ENCODE peak calls at places on chromosomes 12 and 14, in four cellular contexts. E, V, Q and R are unnamed samples.

GRCh38 chr12:54026640-54027441 is 1.4 kb upstream of the HOXC6 start:
- DNase-seq in Q (no peak), V (no peak), E (no peak), R (no peak)

GRCh38 chr14:52767058-52767833 is 24.2 kb downstream of the GNPNAT1 start:
- DNase-seq in V (no peak), E (no peak), Q (no peak), R (no peak)

GRCh38 chr12:40684986-40685385 is 7.3 kb upstream of the CNTN1 start:
- DNase-seq in E (no peak), V (no peak), Q (no peak), R (peak; percentile 62)

GRCh38 chr14:90941705-90942104 is 118.7 kb downstream of the RPS6KA5 start:
- DNase-seq in E (no peak), V (no peak), Q (no peak), R (no peak)

GRCh38 chr12:67952787-67953186 is 36.5 kb upstream of the IFNG-AS1 start:
- DNase-seq in Q (no peak), V (no peak), E (no peak), R (no peak)

GRCh38 chr12:132506328-132506727 is 16.4 kb downstream of the FBRSL1 start:
- DNase-seq in Q (no peak), V (no peak), E (peak; percentile 66), R (no peak)

GRCh38 chr12:11896530-11896929 is 174.2 kb upstream of the BCL2L14 start:
- DNase-seq in V (no peak), E (no peak), Q (no peak), R (no peak)

GRCh38 chr14:74618078-74618952 is 6.3 kb upstream of the LTBP2 start:
- DNase-seq in Q (no peak), V (peak; percentile 84), E (no peak), R (no peak)

GRCh38 chr14:81728447-81728846 is 194.8 kb upstream of the SEL1L start:
- DNase-seq in Q (no peak), V (no peak), E (no peak), R (no peak)

GRCh38 chr14:74557691-74558090 is 54.3 kb downstream of the LTBP2 start:
- DNase-seq in Q (no peak), E (no peak), V (no peak), R (no peak)

GRCh38 chr14:22531451-22532344 is 57.3 kb downstream of the DAD1 start:
- DNase-seq in E (no peak), Q (no peak), V (no peak), R (no peak)

GRCh38 chr12:4763549-4763948 is 43.3 kb downstream of the GALNT8 start:
- DNase-seq in E (no peak), Q (peak; percentile 40), V (peak; percentile 49), R (peak; percentile 61)

GRCh38 chr12:59452746-59453145 is 143.1 kb upstream of the SLC16A7 start:
- DNase-seq in E (no peak), V (no peak), Q (no peak), R (no peak)

GRCh38 chr12:71536279-71536938 is 96.8 kb downstream of the LGR5 start:
- DNase-seq in E (no peak), Q (no peak), V (no peak), R (no peak)

GRCh38 chr14:68322970-68323620 is 469.8 kb downstream of the ZFP36L1 start:
- DNase-seq in Q (no peak), V (no peak), E (no peak), R (no peak)

GRCh38 chr12:25110260-25110659 is 84.7 kb downstream of the DNAI7 start:
- DNase-seq in E (no peak), Q (no peak), V (no peak), R (no peak)

GRCh38 chr14:70045715-70046535 is 142.8 kb downstream of the SLC8A3 start:
- DNase-seq in Q (peak; percentile 88), E (peak; percentile 65), V (peak; percentile 80), R (peak; percentile 82)

GRCh38 chr14:33792387-33793368 is 158.2 kb downstream of the EGLN3 start:
- DNase-seq in V (peak; percentile 86), Q (peak; percentile 90), E (peak; percentile 50), R (peak; percentile 72)

GRCh38 chr12:42504049-42504448 is 85.5 kb downstream of the PRICKLE1 start:
- DNase-seq in Q (peak; percentile 65), V (no peak), E (no peak), R (no peak)

GRCh38 chr14:105448706-105449111 is 25.9 kb upstream of the CRIP2 start:
- DNase-seq in V (peak; percentile 82), Q (peak; percentile 63), E (peak; percentile 58), R (peak; percentile 83)

GRCh38 chr12:40688085-40688725 is 4.0 kb upstream of the CNTN1 start:
- DNase-seq in V (no peak), E (no peak), Q (no peak), R (no peak)

GRCh38 chr14:20805485-20805884 is 2.8 kb upstream of the RNASE1 start:
- DNase-seq in V (no peak), E (no peak), Q (no peak), R (no peak)

GRCh38 chr12:30969606-30970395 is 43.3 kb downstream of the TSPAN11 start:
- DNase-seq in V (no peak), E (no peak), Q (no peak), R (no peak)

GRCh38 chr14:53470351-53471043 is 317.4 kb upstream of the DDHD1 start:
- DNase-seq in E (peak; percentile 52), V (no peak), Q (no peak), R (no peak)

GRCh38 chr12:13000935-13001724 is 1.1 kb upstream of the HEBP1 start:
- DNase-seq in V (peak; percentile 75), E (peak; percentile 20), Q (peak; percentile 87), R (peak; percentile 75)

GRCh38 chr12:91746976-91747375 is 398.7 kb downstream of the BTG1 start:
- DNase-seq in V (no peak), E (no peak), Q (no peak), R (no peak)

GRCh38 chr14:100067481-100067880 is 2.3 kb downstream of the EVL start:
- DNase-seq in E (no peak), Q (no peak), V (no peak), R (no peak)

GRCh38 chr14:89391556-89391955 is 25.5 kb downstream of the FOXN3 start:
- DNase-seq in E (no peak), Q (no peak), V (no peak), R (no peak)

GRCh38 chr12:8829128-8829524 is 6.7 kb downstream of the A2ML1 start:
- DNase-seq in Q (peak; percentile 37), V (no peak), E (no peak), R (no peak)

GRCh38 chr12:112878488-112878887 is 28.3 kb upstream of the OAS1 start:
- DNase-seq in E (no peak), Q (no peak), V (no peak), R (no peak)

GRCh38 chr14:60565211-60565610 is 56.3 kb downstream of the SIX6 start:
- DNase-seq in Q (no peak), V (no peak), E (no peak), R (no peak)

GRCh38 chr12:67002711-67003110 is 266.4 kb upstream of the CAND1 start:
- DNase-seq in Q (no peak), E (no peak), V (no peak), R (no peak)

GRCh38 chr14:33529773-33530172 is 421.1 kb downstream of the EGLN3 start:
- DNase-seq in V (no peak), E (no peak), Q (no peak), R (no peak)

GRCh38 chr12:4268549-4269181 is 4.9 kb upstream of the CCND2 start:
- DNase-seq in Q (no peak), E (no peak), V (peak; percentile 60), R (no peak)

GRCh38 chr12:26124491-26125450 is at the start of gene BHLHE41:
- DNase-seq in Q (peak; percentile 78), V (peak; percentile 89), E (peak; percentile 91), R (peak; percentile 37)

GRCh38 chr12:58950739-58951100 is 30.4 kb upstream of the LRIG3 start:
- DNase-seq in V (no peak), E (no peak), Q (peak; percentile 6), R (no peak)

GRCh38 chr12:6374028-6374780 is 1.2 kb downstream of the SCNN1A start:
- DNase-seq in E (no peak), V (peak; percentile 41), Q (no peak), R (no peak)
- TF ChIP-seq CTCF in E (no peak), V (no peak), Q (no peak), R (no peak)

GRCh38 chr12:50707396-50707795 is 56.5 kb upstream of the ATF1 start:
- DNase-seq in Q (no peak), E (no peak), V (no peak), R (no peak)
- H3K27ac ChIP-seq in Q (no peak overlapping the region), E (no peak overlapping the region), V (no peak overlapping the region), R (no peak overlapping the region)

GRCh38 chr12:34605955-34606748 is 583.9 kb downstream of the ALG10 start:
- DNase-seq in V (no peak), Q (no peak), E (no peak), R (no peak)

GRCh38 chr12:34605510-34605887 is 583.2 kb downstream of the ALG10 start:
- DNase-seq in E (no peak), Q (no peak), V (no peak), R (no peak)

GRCh38 chr12:34603382-34604035 is 581.2 kb downstream of the ALG10 start:
- DNase-seq in E (no peak), V (no peak), Q (no peak), R (no peak)

GRCh38 chr12:34604227-34604626 is 581.9 kb downstream of the ALG10 start:
- DNase-seq in Q (no peak), E (no peak), V (no peak), R (no peak)

DNA sequence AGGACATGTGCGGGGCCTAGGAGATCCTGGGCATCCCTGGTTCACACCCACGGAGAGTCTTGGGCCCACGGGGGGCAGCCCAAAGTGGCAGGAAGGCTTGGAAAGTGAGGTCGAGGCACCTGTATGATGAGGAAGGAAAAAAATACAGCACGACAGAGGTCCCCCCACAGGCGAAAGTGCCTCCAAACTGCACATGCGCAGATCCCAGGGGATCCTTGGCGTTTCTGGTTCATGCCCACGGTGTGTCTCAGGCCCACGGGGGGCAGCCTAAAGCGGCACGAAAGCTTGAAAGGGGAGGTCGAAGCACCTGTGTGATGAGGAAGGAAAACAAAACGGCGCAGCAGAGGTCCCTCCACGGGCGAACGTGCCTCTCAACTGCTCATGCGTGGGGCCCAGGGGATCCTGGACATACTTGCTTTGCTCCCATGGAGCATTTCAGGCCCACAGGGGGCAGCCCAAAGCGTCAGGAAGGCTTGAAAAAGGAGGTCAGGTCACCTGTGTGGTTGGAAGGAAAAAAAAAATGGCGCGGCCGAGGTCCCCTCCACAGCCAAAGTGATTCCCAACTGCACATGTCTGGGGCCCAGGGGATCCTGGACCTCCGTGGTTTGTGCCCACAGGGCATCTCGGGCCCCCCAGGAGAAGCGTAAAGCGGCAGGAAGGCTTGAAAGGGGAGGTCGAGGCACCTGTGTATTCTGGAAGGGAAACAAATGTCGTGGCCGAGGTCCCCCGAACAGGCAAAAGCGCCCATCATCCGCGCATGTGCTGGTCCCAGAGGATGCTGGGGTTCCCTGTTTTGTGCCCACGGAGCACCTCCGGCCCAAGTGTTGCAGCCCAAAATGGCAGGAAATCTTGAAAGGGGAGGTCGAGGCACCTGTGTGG is 582.6 kb downstream of the ALG10 start:
- DNase-seq in E (no peak), Q (no peak), V (no peak), R (no peak)
- H3K9me3 ChIP-seq in E (peaks cover 4% of the 10 kb centered on the region), Q (no peaks in the 10 kb centered on the region), V (no peaks in the 10 kb centered on the region), R (no peaks in the 10 kb centered on the region)

GRCh38 chr14:93212432-93212831 is 5.4 kb downstream of the UBR7 start:
- DNase-seq in Q (no peak), E (no peak), V (no peak), R (no peak)

GRCh38 chr14:93206793-93207467 is at the start of the genes GON7 and UBR7:
- DNase-seq in Q (peak; percentile 98), V (peak; percentile 97), E (peak; percentile 95), R (peak; percentile 97)

GRCh38 chr14:93207468-93208308 is 632 bp downstream of the UBR7 start:
- DNase-seq in V (no peak), E (peak; percentile 46), Q (peak; percentile 75), R (peak; percentile 68)
- TF ChIP-seq CTCF in V (no peak), E (no peak), Q (peak; percentile 40), R (peak; percentile 58)